ENCODE peak calls at places on chromosomes 16 and 17, in seven cellular contexts. L, P, Z, T, C, F and W are unnamed samples. For H3K4me1, the result is how much of the 10 kb centered on the place peaks cover.

GRCh38 chr17:65227637-65228036 is 90.5 kb downstream of the RGS9 start:
- DNase-seq in T (no peak), L (no peak), F (no peak), P (no peak), C (no peak), Z (no peak), W (no peak)

GRCh38 chr16:68993421-68993820 is 112.0 kb upstream of the HAS3 start:
- DNase-seq in T (no peak), F (no peak), P (no peak), Z (no peak), L (no peak), C (no peak), W (no peak)

GRCh38 chr17:40471856-40472732 is 28.8 kb downstream of the IGFBP4 start:
- DNase-seq in C (no peak), L (no peak), P (no peak), T (no peak), F (no peak), Z (no peak), W (no peak)

GRCh38 chr17:42843358-42843934 is 934 bp upstream of the AOC2 start:
- DNase-seq in P (peak), L (no peak), Z (no peak), F (no peak), T (peak), C (no peak), W (no peak)

GRCh38 chr17:77523562-77523961 is 382.8 kb downstream of the SEC14L1 start:
- DNase-seq in P (no peak), C (no peak), Z (no peak), F (no peak), T (no peak), L (no peak), W (no peak)

GRCh38 chr16:65023802-65024201 is 98.1 kb downstream of the CDH11 start:
- DNase-seq in Z (no peak), T (no peak), P (no peak), F (no peak), C (no peak), L (no peak), W (no peak)

GRCh38 chr17:40879026-40879425 is 6.0 kb downstream of the KRT20 start:
- DNase-seq in Z (no peak), T (no peak), C (no peak), P (no peak), F (no peak), L (no peak), W (no peak)

GRCh38 chr16:57041182-57042156 is 50.9 kb upstream of the CPNE2 start:
- DNase-seq in T (no peak), C (peak), P (no peak), L (no peak), Z (no peak), F (peak), W (no peak)

GRCh38 chr17:21012736-21013135 is 30.1 kb downstream of the USP22 start:
- DNase-seq in L (no peak), F (no peak), Z (no peak), T (no peak), P (no peak), C (no peak), W (peak)

GRCh38 chr16:10197003-10197402 is 14.8 kb upstream of the GRIN2A start:
- DNase-seq in Z (no peak), L (no peak), F (no peak), T (no peak), C (no peak), P (no peak), W (no peak)

GRCh38 chr16:1788708-1789100 is 4.8 kb downstream of the IGFALS start:
- DNase-seq in C (no peak), Z (no peak), F (no peak), T (no peak), L (no peak), P (no peak), W (peak)

GRCh38 chr17:27633312-27634025 is 2.5 kb downstream of the LGALS9 start:
- DNase-seq in F (peak), P (peak), T (no peak), L (no peak), C (no peak), Z (no peak), W (no peak)

GRCh38 chr17:75639771-75640555 is 6.7 kb downstream of the SMIM5 start:
- DNase-seq in Z (no peak), C (peak), F (peak), T (no peak), L (no peak), P (no peak), W (no peak)
- TF ChIP-seq EP300 in Z (no peak), C (no peak), F (no peak), T (no peak), L (no peak), P (no peak), W (no peak)

GRCh38 chr16:29743827-29744531 is 1.8 kb downstream of the C16orf54 start:
- DNase-seq in C (no peak), T (no peak), Z (no peak), P (no peak), F (peak), L (no peak), W (no peak)
- TF ChIP-seq POLR2AphosphoS5 in C (no peak), T (no peak), Z (peak), P (no peak), F (no peak), L (no peak), W (no peak)

GRCh38 chr17:82118815-82119380 is 20.9 kb upstream of the FASN start:
- DNase-seq in T (peak), P (peak), Z (no peak), C (no peak), F (no peak), L (no peak), W (no peak)

GRCh38 chr17:82121660-82122629 is 23.9 kb upstream of the FASN start:
- DNase-seq in F (no peak), C (no peak), P (no peak), T (peak), Z (no peak), L (no peak), W (no peak)

GRCh38 chr17:82124101-82124500 is 26.1 kb upstream of the FASN start:
- DNase-seq in Z (no peak), L (no peak), F (no peak), C (no peak), P (no peak), T (no peak), W (no peak)

GRCh38 chr17:82120148-82120547 is 22.1 kb upstream of the FASN start:
- DNase-seq in P (no peak), C (no peak), L (no peak), T (no peak), Z (no peak), F (no peak), W (no peak)

DNA sequence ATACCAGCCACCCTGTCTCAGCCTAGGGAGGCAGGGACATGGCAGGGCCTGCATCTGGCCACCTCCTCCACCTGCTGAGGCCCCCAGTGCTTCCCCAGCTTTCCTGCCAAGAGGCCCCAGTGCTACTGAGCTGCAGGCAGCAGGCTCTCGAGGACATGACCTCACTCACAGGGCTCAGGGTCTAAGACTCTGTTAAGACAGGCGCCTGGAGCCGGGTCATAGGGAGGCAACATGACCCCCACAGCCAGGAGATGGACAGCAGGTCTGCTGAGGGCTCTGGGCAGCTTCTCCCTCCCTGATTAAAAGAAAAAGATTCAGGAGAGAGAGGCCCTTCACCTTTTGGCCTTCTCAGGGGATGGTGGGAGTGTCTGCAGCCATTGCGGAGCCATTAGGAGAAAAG is 23.2 kb upstream of the FASN start:
- DNase-seq in L (no peak), F (no peak), P (no peak), C (no peak), Z (no peak), T (peak), W (no peak)
- H3K4me1 ChIP-seq in L (under half), F (under half), P (under half), C (under half), Z (under half), T (under half), W (under half)

GRCh38 chr17:72681844-72682243 is 410.6 kb downstream of the SLC39A11 start:
- DNase-seq in F (no peak), P (no peak), L (no peak), T (no peak), C (no peak), Z (no peak), W (no peak)

GRCh38 chr17:72683506-72684404 is 408.7 kb downstream of the SLC39A11 start:
- DNase-seq in P (peak), T (no peak), F (peak), L (no peak), Z (no peak), C (peak), W (no peak)

GRCh38 chr17:72684405-72685020 is 408.0 kb downstream of the SLC39A11 start:
- DNase-seq in T (no peak), Z (no peak), C (no peak), P (peak), L (no peak), F (no peak), W (no peak)

GRCh38 chr17:72677714-72678390 is 414.6 kb downstream of the SLC39A11 start:
- DNase-seq in L (no peak), T (no peak), P (no peak), C (no peak), Z (no peak), F (no peak), W (no peak)

GRCh38 chr17:72682597-72682996 is 409.9 kb downstream of the SLC39A11 start:
- DNase-seq in P (peak), F (no peak), L (no peak), Z (no peak), C (no peak), T (no peak), W (no peak)
- TF ChIP-seq EP300 in P (no peak), F (no peak), L (no peak), Z (no peak), C (no peak), T (no peak), W (no peak)

GRCh38 chr17:16493470-16494048 is 1.6 kb upstream of the LRRC75A start:
- DNase-seq in Z (no peak), L (no peak), C (no peak), T (no peak), P (no peak), F (no peak), W (no peak)

GRCh38 chr17:16491131-16491702 is 776 bp downstream of the LRRC75A start:
- DNase-seq in C (peak), Z (no peak), P (no peak), T (peak), F (peak), L (no peak), W (no peak)

GRCh38 chr17:16492613-16493290 is 759 bp upstream of the LRRC75A start:
- DNase-seq in C (no peak), P (no peak), L (no peak), F (no peak), T (no peak), Z (no peak), W (no peak)

GRCh38 chr17:16488572-16488997 is 3.4 kb downstream of the LRRC75A start:
- DNase-seq in L (no peak), P (no peak), Z (no peak), F (peak), T (no peak), C (peak), W (no peak)

GRCh38 chr17:16491703-16492612 is at the start of gene LRRC75A:
- DNase-seq in F (peak), C (peak), P (no peak), Z (no peak), L (no peak), T (peak), W (no peak)
- TF ChIP-seq POLR2AphosphoS5 in F (no peak), C (no peak), P (no peak), Z (no peak), L (no peak), T (no peak), W (no peak)